ENCODE peak calls at places on chromosomes 2 and 18, in ten cellular contexts. U is colonic mucosa, G is chondrocyte, V is activated B cell treated with CpG ODN at 0.5 μM for 24 hours, K is bronchial epithelial cell, X is cardiac muscle cell, B is fibroblast of lung, D is uterus, T is K562, Y is astrocyte. Q is an unnamed sample.
A peak's percentile ranks its signal among the peaks of the same experiment; 100 is the strongest.

GRCh38 chr2:156562136-156562535 is 126.0 kb downstream of the GPD2 start:
- DNase-seq in U (no peak), G (no peak), V (no peak), K (no peak), X (no peak), B (no peak), D (no peak), T (no peak), Y (no peak), Q (no peak)

GRCh38 chr2:234029150-234029733 is 21.3 kb upstream of the SPP2 start:
- DNase-seq in U (no peak), G (no peak), V (no peak), K (peak; percentile 27), X (no peak), B (peak; percentile 77), D (no peak), T (no peak), Y (peak; percentile 71), Q (no peak)

GRCh38 chr2:144325086-144325485 is 194.8 kb downstream of the ZEB2 start:
- DNase-seq in U (no peak), G (no peak), V (no peak), K (no peak), X (no peak), B (peak; percentile 80), D (no peak), T (no peak), Y (peak; percentile 82), Q (no peak)

GRCh38 chr2:31246184-31246852 is 12.4 kb downstream of the EHD3 start:
- DNase-seq in U (no peak), G (no peak), V (no peak), K (no peak), X (no peak), B (peak; percentile 38), D (no peak), T (no peak), Y (no peak), Q (no peak)

GRCh38 chr2:210558708-210559107 is 2.3 kb downstream of the CPS1 start:
- DNase-seq in U (no peak), G (no peak), V (no peak), K (peak; percentile 28), X (peak; percentile 55), B (peak; percentile 6), D (no peak), T (no peak), Y (no peak), Q (no peak)

GRCh38 chr2:234558642-234559041 is 61.8 kb upstream of the ARL4C start:
- DNase-seq in U (no peak), G (no peak), V (no peak), K (no peak), X (peak; percentile 28), B (peak; percentile 73), D (no peak), T (no peak), Y (peak; percentile 66), Q (no peak)

GRCh38 chr2:183678908-183679307 is 554.7 kb downstream of the NUP35 start:
- DNase-seq in U (no peak), G (no peak), V (no peak), K (no peak), X (no peak), B (no peak), D (no peak), T (no peak), Y (no peak), Q (no peak)

GRCh38 chr18:49360582-49360981 is 99.9 kb downstream of the DYM start:
- DNase-seq in U (no peak), G (no peak), V (no peak), K (no peak), X (no peak), B (no peak), D (no peak), T (no peak), Y (no peak), Q (no peak)

DNA sequence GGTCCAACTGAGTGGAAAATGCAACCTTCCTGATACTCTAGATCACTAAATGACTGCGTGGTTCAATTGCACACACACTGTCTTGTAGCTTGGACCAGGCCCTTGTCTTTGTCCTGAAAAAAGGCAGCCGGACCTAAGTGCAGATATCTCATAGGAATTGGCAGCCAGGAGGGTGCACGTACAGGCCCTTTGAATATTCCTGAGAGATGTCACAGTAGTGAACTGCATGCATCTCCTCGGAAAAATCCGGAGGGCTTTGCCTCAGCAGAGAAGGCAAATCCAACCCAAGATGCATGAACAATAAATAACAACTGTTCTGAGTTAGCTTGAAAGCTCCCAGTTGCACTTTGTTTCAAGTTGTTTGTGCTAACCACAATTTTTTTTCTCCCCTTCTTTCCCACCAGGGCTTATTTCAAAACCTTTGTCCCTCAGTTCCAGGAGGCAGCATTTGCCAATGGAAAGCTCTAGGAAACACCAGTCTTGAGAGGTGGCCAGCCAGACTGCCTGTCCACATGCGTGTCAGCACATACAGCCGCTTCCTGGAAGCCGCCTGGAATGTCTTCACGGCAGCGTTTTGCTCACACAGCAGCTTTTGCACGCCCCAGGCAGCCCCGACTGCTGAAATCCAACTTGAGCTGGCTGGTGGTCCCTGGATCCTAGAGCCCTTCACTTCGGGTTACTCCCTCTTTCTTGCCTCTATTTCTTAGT is 54.5 kb upstream of the FOSL2 start:
- DNase-seq in U (peak; percentile 48), G (no peak), V (no peak), K (peak; percentile 55), X (peak; percentile 97), B (peak; percentile 93), D (peak; percentile 84), T (no peak), Y (peak; percentile 91), Q (no peak)
- TF ChIP-seq CTCF in U (no peak), G (peak; percentile 31), V (no peak), K (no peak), X (no peak), B (no peak), D (peak; percentile 26), T (no peak), Y (no peak), Q (no peak)

GRCh38 chr2:190994148-190994547 is 19.8 kb downstream of the STAT1 start:
- DNase-seq in U (no peak), G (no peak), V (no peak), K (no peak), X (no peak), B (no peak), D (no peak), T (no peak), Y (no peak), Q (no peak)

GRCh38 chr2:190999058-190999457 is 14.9 kb downstream of the STAT1 start:
- DNase-seq in U (no peak), G (no peak), V (no peak), K (no peak), X (no peak), B (no peak), D (no peak), T (no peak), Y (no peak), Q (no peak)

GRCh38 chr2:190997516-190998113 is 16.4 kb downstream of the STAT1 start:
- DNase-seq in U (no peak), G (no peak), V (no peak), K (no peak), X (no peak), B (no peak), D (no peak), T (no peak), Y (no peak), Q (no peak)

GRCh38 chr2:190996947-190997346 is 17.0 kb downstream of the STAT1 start:
- DNase-seq in U (no peak), G (no peak), V (no peak), K (no peak), X (no peak), B (no peak), D (no peak), T (no peak), Y (no peak), Q (no peak)

DNA sequence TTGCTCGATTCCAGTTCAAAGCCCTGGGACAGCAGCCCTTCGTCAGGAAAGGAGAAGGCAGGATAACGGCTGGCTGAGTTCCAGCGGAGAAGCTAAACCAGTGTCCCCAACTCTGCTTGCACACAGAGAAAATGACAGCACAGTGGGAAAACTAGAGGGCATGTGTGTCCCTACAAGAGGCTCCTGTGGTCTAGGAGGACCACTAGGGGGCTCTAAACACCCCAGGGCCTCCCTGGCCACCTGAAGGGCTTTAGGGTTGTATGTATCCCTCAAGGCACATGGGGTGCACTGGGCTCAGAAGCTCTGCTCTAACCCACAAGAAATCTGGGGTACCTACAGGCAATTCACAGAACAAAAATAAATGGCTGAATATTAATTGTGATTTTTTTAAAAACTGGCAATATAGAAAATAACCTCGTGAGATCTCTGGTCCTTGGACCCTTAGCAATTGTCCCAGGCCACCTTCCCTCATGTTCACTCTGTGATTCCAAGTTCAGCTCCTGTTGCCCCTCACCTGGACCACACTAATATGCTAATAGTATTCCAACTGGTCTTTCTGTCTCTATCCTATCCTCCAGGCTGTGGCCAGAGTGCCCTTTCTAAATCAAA is 17.5 kb downstream of the STAT1 start:
- DNase-seq in U (no peak), G (no peak), V (no peak), K (peak; percentile 33), X (peak; percentile 56), B (peak; percentile 19), D (no peak), T (peak; percentile 42), Y (no peak), Q (no peak)
- TF ChIP-seq CTCF in U (peak; percentile 52), G (peak; percentile 80), V (peak; percentile 19), K (peak; percentile 72), X (peak; percentile 84), B (peak; percentile 62), D (peak; percentile 33), T (peak; percentile 97), Y (peak; percentile 73), Q (no peak)

GRCh38 chr18:41532344-41533086 is 422.5 kb upstream of the PIK3C3 start:
- DNase-seq in U (no peak), G (no peak), V (no peak), K (peak; percentile 26), X (peak; percentile 46), B (no peak), D (no peak), T (no peak), Y (no peak), Q (no peak)
- TF ChIP-seq CTCF in U (no peak), G (peak; percentile 68), V (no peak), K (peak; percentile 18), X (peak; percentile 37), B (no peak), D (no peak), T (no peak), Y (peak; percentile 8), Q (no peak)

GRCh38 chr2:99821572-99822369 is 320.6 kb downstream of the AFF3 start:
- DNase-seq in U (no peak), G (no peak), V (no peak), K (peak; percentile 41), X (peak; percentile 17), B (peak; percentile 91), D (no peak), T (no peak), Y (peak; percentile 90), Q (no peak)

GRCh38 chr2:99821039-99821438 is 321.4 kb downstream of the AFF3 start:
- DNase-seq in U (no peak), G (no peak), V (no peak), K (no peak), X (peak; percentile 7), B (no peak), D (no peak), T (no peak), Y (no peak), Q (no peak)

GRCh38 chr2:99819766-99820165 is 322.6 kb downstream of the AFF3 start:
- DNase-seq in U (no peak), G (no peak), V (no peak), K (no peak), X (no peak), B (no peak), D (no peak), T (no peak), Y (peak; percentile 17), Q (no peak)

GRCh38 chr2:99816908-99817307 is 325.5 kb downstream of the AFF3 start:
- DNase-seq in U (no peak), G (no peak), V (no peak), K (no peak), X (no peak), B (no peak), D (no peak), T (no peak), Y (no peak), Q (no peak)

DNA sequence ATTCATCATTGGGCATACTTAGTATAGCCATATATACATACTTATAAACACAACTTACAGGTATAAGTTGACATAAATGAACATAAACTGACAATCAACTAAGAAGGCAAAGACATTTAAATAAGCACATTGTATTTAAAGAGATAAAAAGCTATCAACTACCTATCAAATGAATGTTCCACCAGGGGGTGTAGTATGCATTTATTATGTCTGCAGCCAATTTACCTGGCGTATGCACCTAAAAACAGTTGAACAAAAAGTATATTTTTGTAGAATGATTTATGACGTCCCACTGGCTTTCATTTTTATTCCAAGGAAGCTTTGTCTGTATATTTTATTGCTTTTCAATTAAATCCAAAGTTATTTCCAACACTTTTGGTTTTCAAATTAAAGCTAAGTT is 323.5 kb downstream of the AFF3 start:
- DNase-seq in U (no peak), G (no peak), V (no peak), K (peak; percentile 51), X (peak; percentile 14), B (no peak), D (no peak), T (no peak), Y (peak; percentile 21), Q (no peak)
- TF ChIP-seq CTCF in U (no peak), G (peak; percentile 67), V (no peak), K (peak; percentile 21), X (no peak), B (peak; percentile 9), D (peak; percentile 9), T (no peak), Y (peak; percentile 15), Q (no peak)

Q was measured in mesothelial cell of epicardium.